ENCODE peak calls at places on chromosomes 1 and 21, in six cellular contexts. One of them, this sample, is unnamed.

GRCh38 chr1:209389258-209389657 is 194.3 kb upstream of the CAMK1G start:
- DNase-seq in K562: no peak
- DNase-seq in H1: no peak
- DNase-seq in HCT116: peak
- DNase-seq in GM12878: no peak
- DNase-seq in SK-N-SH: no peak
- DNase-seq in this sample: no peak

GRCh38 chr1:109011335-109011734 is 30.6 kb downstream of the WDR47 start:
- DNase-seq in K562: no peak
- DNase-seq in H1: no peak
- DNase-seq in HCT116: no peak
- DNase-seq in GM12878: no peak
- DNase-seq in SK-N-SH: no peak
- DNase-seq in this sample: no peak

GRCh38 chr1:225825078-225825477 is 15.2 kb downstream of the EPHX1 start:
- DNase-seq in K562: peak
- DNase-seq in H1: no peak
- DNase-seq in HCT116: no peak
- DNase-seq in GM12878: no peak
- DNase-seq in SK-N-SH: no peak
- DNase-seq in this sample: no peak

GRCh38 chr21:14825405-14826032 is 239.3 kb downstream of the NRIP1 start:
- DNase-seq in K562: no peak
- DNase-seq in H1: no peak
- DNase-seq in HCT116: no peak
- DNase-seq in GM12878: peak
- DNase-seq in SK-N-SH: no peak
- DNase-seq in this sample: no peak

GRCh38 chr1:28067523-28068090 is 20.8 kb downstream of the EYA3 start:
- DNase-seq in K562: no peak
- DNase-seq in H1: no peak
- DNase-seq in HCT116: no peak
- DNase-seq in GM12878: no peak
- DNase-seq in SK-N-SH: no peak
- DNase-seq in this sample: no peak

GRCh38 chr1:13687361-13687760 is 12.6 kb upstream of the PRDM2 start:
- DNase-seq in K562: no peak
- DNase-seq in H1: no peak
- DNase-seq in HCT116: no peak
- DNase-seq in GM12878: no peak
- DNase-seq in SK-N-SH: no peak
- DNase-seq in this sample: no peak

GRCh38 chr1:17335821-17336718 is 28.1 kb downstream of the PADI4 start:
- DNase-seq in K562: peak
- DNase-seq in H1: peak
- DNase-seq in HCT116: peak
- DNase-seq in GM12878: no peak
- DNase-seq in SK-N-SH: peak
- DNase-seq in this sample: peak

GRCh38 chr1:59520759-59521442 is 224.0 kb downstream of the FGGY start:
- DNase-seq in K562: no peak
- DNase-seq in H1: no peak
- DNase-seq in HCT116: no peak
- DNase-seq in GM12878: no peak
- DNase-seq in SK-N-SH: no peak
- DNase-seq in this sample: no peak

GRCh38 chr1:208556461-208556860 is 312.3 kb upstream of the PLXNA2 start:
- DNase-seq in K562: no peak
- DNase-seq in H1: no peak
- DNase-seq in HCT116: no peak
- DNase-seq in GM12878: no peak
- DNase-seq in SK-N-SH: no peak
- DNase-seq in this sample: no peak

GRCh38 chr21:45577806-45578801 is 35.9 kb upstream of the SLC19A1 start:
- DNase-seq in K562: no peak
- DNase-seq in H1: no peak
- DNase-seq in HCT116: no peak
- DNase-seq in GM12878: no peak
- DNase-seq in SK-N-SH: peak
- DNase-seq in this sample: peak

GRCh38 chr1:200228081-200228480 is 181.8 kb downstream of the ZNF281 start:
- DNase-seq in K562: no peak
- DNase-seq in H1: no peak
- DNase-seq in HCT116: no peak
- DNase-seq in GM12878: no peak
- DNase-seq in SK-N-SH: no peak
- DNase-seq in this sample: no peak

GRCh38 chr1:35452086-35452485 is 105.1 kb downstream of the KIAA0319L start:
- DNase-seq in K562: no peak
- DNase-seq in H1: no peak
- DNase-seq in HCT116: no peak
- DNase-seq in GM12878: no peak
- DNase-seq in SK-N-SH: no peak
- DNase-seq in this sample: peak

GRCh38 chr1:219365435-219365834 is 191.8 kb downstream of the LYPLAL1 start:
- DNase-seq in K562: no peak
- DNase-seq in H1: no peak
- DNase-seq in HCT116: no peak
- DNase-seq in GM12878: no peak
- DNase-seq in SK-N-SH: no peak
- DNase-seq in this sample: no peak

GRCh38 chr1:76433528-76433927 is 359.0 kb downstream of the ST6GALNAC3 start:
- DNase-seq in K562: no peak
- DNase-seq in H1: no peak
- DNase-seq in HCT116: no peak
- DNase-seq in GM12878: no peak
- DNase-seq in SK-N-SH: no peak
- DNase-seq in this sample: no peak

GRCh38 chr1:200240655-200241054 is 169.2 kb downstream of the ZNF281 start:
- DNase-seq in K562: no peak
- DNase-seq in H1: no peak
- DNase-seq in HCT116: no peak
- DNase-seq in GM12878: no peak
- DNase-seq in SK-N-SH: no peak
- DNase-seq in this sample: no peak

GRCh38 chr1:169113613-169114119 is 7.2 kb downstream of the ATP1B1 start:
- DNase-seq in K562: no peak
- DNase-seq in H1: peak
- DNase-seq in HCT116: peak
- DNase-seq in GM12878: no peak
- DNase-seq in SK-N-SH: no peak
- DNase-seq in this sample: peak

GRCh38 chr1:59521456-59521855 is 224.6 kb downstream of the FGGY start:
- DNase-seq in K562: no peak
- DNase-seq in H1: no peak
- DNase-seq in HCT116: no peak
- DNase-seq in GM12878: no peak
- DNase-seq in SK-N-SH: no peak
- DNase-seq in this sample: no peak

GRCh38 chr1:14467112-14467511 is 131.4 kb upstream of the KAZN start:
- DNase-seq in K562: no peak
- DNase-seq in H1: no peak
- DNase-seq in HCT116: no peak
- DNase-seq in GM12878: no peak
- DNase-seq in SK-N-SH: no peak
- DNase-seq in this sample: no peak

GRCh38 chr1:84892657-84893618 is at the start of gene LPAR3:
- DNase-seq in K562: peak
- DNase-seq in H1: no peak
- DNase-seq in HCT116: peak
- DNase-seq in GM12878: no peak
- DNase-seq in SK-N-SH: peak
- DNase-seq in this sample: no peak

GRCh38 chr1:81832573-81832972 is 31.8 kb downstream of the ADGRL2 start:
- DNase-seq in K562: no peak
- DNase-seq in H1: no peak
- DNase-seq in HCT116: no peak
- DNase-seq in GM12878: no peak
- DNase-seq in SK-N-SH: no peak
- DNase-seq in this sample: no peak

GRCh38 chr1:241336335-241336734 is 20.7 kb downstream of the RGS7 start:
- DNase-seq in K562: no peak
- DNase-seq in H1: no peak
- DNase-seq in HCT116: no peak
- DNase-seq in GM12878: no peak
- DNase-seq in SK-N-SH: no peak
- DNase-seq in this sample: no peak

GRCh38 chr1:42658880-42659337 is 686 bp downstream of the PPIH start:
- DNase-seq in K562: no peak
- DNase-seq in H1: no peak
- DNase-seq in HCT116: no peak
- DNase-seq in GM12878: no peak
- DNase-seq in SK-N-SH: no peak
- DNase-seq in this sample: no peak

DNA sequence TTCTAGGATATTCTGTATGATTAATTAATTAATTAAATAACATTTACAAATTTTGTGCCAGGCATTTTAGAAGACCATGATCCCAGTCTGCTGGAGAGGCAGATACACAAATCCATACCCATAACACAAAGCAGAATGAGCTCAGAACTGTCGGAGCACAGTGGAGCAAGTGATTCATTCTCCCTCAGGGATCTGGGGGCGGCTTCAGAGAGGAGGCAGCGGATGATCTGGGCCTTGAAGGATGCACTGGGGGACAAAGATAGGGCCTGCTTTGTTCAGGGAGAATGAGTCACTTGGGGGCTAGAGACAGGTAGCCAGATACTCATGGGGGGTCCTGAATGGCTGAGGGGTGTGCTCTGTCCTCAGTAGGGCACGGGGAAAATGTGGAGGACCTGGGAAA is 50.9 kb upstream of the TRABD2B start:
- DNase-seq in K562: no peak
- DNase-seq in H1: no peak
- DNase-seq in HCT116: no peak
- DNase-seq in GM12878: no peak
- DNase-seq in SK-N-SH: no peak
- DNase-seq in this sample: no peak
- TF ChIP-seq JUND in K562: no peak
- TF ChIP-seq JUND in H1: no peak
- TF ChIP-seq JUND in HCT116: no peak
- TF ChIP-seq JUND in GM12878: no peak
- TF ChIP-seq JUND in SK-N-SH: no peak
- TF ChIP-seq JUND in this sample: no peak

DNA sequence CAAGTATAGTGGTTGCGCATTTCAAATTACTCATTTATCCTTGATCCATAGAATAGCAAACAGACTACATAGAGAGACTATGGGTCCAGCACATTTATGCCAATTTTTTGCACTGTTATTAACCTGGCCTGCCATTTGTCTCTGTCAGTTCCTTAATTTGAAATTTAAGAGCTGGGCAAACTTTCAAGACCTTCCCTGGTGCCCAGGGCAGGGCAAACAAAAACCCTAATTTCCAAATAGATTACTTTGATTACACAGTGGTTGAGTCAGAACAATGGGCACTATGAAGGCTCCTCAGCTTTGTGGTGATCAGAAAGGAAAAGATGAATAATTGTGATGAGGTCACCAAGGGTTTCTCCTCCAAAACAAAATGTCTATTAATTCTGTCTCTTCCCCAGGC is 80.6 kb downstream of the TNFSF18 start:
- DNase-seq in K562: no peak
- DNase-seq in H1: no peak
- DNase-seq in HCT116: peak
- DNase-seq in GM12878: no peak
- DNase-seq in SK-N-SH: no peak
- DNase-seq in this sample: no peak
- TF ChIP-seq JUND in K562: no peak
- TF ChIP-seq JUND in H1: no peak
- TF ChIP-seq JUND in HCT116: peak
- TF ChIP-seq JUND in GM12878: no peak
- TF ChIP-seq JUND in SK-N-SH: peak
- TF ChIP-seq JUND in this sample: no peak

DNA sequence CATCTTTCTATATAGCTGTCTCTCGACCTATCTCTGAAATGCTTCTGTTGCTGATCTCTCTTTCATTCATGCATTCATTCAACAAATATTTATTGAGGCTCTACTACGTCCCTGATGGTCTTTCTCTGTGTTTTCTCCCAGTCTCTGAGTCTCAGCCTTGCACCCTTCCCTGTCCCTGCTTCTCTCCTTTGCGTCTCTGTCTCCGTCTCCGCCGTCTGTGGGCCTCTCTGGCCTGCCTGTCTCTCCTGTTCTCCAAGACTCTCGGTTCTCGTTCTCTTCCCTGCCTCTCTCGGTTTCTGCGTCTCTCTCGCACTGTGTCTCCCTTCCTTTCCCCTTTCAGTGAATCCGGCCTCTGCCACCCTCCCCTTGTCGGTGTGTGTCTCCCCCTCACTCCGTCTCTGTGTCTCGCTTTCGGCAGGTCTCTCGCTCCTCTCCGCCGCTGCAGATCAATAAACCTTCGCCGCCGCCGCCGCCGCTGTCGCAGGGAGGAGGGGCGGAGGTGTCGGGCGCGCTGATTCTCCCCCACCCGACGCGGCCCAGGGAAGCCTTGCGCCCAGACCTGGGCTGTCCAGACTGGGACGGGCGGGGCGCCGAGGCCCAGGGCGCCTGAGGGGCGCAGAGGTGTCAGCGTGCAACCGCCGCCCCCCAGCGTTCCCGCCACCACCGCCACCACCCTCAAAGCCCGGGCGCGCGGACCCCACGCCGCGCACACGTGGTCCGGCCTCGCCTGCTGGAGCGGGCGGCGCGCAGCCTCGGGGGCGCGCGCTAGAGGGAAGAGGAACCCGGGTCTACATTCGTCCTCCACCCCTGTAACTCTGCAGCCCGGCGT is 3.0 kb downstream of the EFNA3 start:
- DNase-seq in K562: no peak
- DNase-seq in H1: no peak
- DNase-seq in HCT116: no peak
- DNase-seq in GM12878: no peak
- DNase-seq in SK-N-SH: no peak
- DNase-seq in this sample: peak
- TF ChIP-seq JUND in K562: no peak
- TF ChIP-seq JUND in H1: no peak
- TF ChIP-seq JUND in HCT116: no peak
- TF ChIP-seq JUND in GM12878: no peak
- TF ChIP-seq JUND in SK-N-SH: no peak
- TF ChIP-seq JUND in this sample: no peak

GRCh38 chr1:50858761-50859160 is 101.3 kb downstream of the FAF1 start:
- DNase-seq in K562: no peak
- DNase-seq in H1: no peak
- DNase-seq in HCT116: no peak
- DNase-seq in GM12878: no peak
- DNase-seq in SK-N-SH: no peak
- DNase-seq in this sample: no peak

GRCh38 chr1:50860256-50860655 is 99.8 kb downstream of the FAF1 start:
- DNase-seq in K562: no peak
- DNase-seq in H1: no peak
- DNase-seq in HCT116: no peak
- DNase-seq in GM12878: no peak
- DNase-seq in SK-N-SH: no peak
- DNase-seq in this sample: no peak

GRCh38 chr1:50857702-50858101 is 102.4 kb downstream of the FAF1 start:
- DNase-seq in K562: no peak
- DNase-seq in H1: no peak
- DNase-seq in HCT116: no peak
- DNase-seq in GM12878: no peak
- DNase-seq in SK-N-SH: no peak
- DNase-seq in this sample: no peak

GRCh38 chr1:50860702-50861101 is 99.4 kb downstream of the FAF1 start:
- DNase-seq in K562: no peak
- DNase-seq in H1: no peak
- DNase-seq in HCT116: no peak
- DNase-seq in GM12878: no peak
- DNase-seq in SK-N-SH: no peak
- DNase-seq in this sample: no peak

GRCh38 chr1:50859657-50860056 is 100.4 kb downstream of the FAF1 start:
- DNase-seq in K562: no peak
- DNase-seq in H1: no peak
- DNase-seq in HCT116: no peak
- DNase-seq in GM12878: no peak
- DNase-seq in SK-N-SH: no peak
- DNase-seq in this sample: no peak
- TF ChIP-seq JUND in K562: no peak
- TF ChIP-seq JUND in H1: no peak
- TF ChIP-seq JUND in HCT116: no peak
- TF ChIP-seq JUND in GM12878: no peak
- TF ChIP-seq JUND in SK-N-SH: no peak
- TF ChIP-seq JUND in this sample: no peak